ENCODE peak calls at places on chromosomes 5 and 9, in eight cellular contexts. One of them, this sample, is unnamed.

GRCh38 chr5:165029471-165029870 is 1524.1 kb downstream of the MAT2B start:
- DNase-seq in HEK293T: peak; percentile 32
- DNase-seq in activated CD8-positive, alpha-beta memory T cell treated with anti-CD3 and anti-CD28 coated beads, Interleukin-2, amount 10 ng/mL, durations not matched to agents 7 days and 5 days: no peak
- DNase-seq in fibroblast of mammary gland: peak; percentile 0
- DNase-seq in stimulated activated CD8-positive, alpha-beta memory T cell treated with anti-CD3 and anti-CD28 coated beads, Interleukin-15, amount 100 ng/mL, for 48 hours: no peak
- DNase-seq in NCI-H748 treated with DMSO at 0.1 percent for 48 hours: no peak
- DNase-seq in AML-193: peak; percentile 82
- DNase-seq in endothelial cell: peak; percentile 52
- DNase-seq in this sample: no peak

GRCh38 chr9:115456515-115456914 is 338.6 kb upstream of the TNC start:
- DNase-seq in AML-193: no peak
- DNase-seq in activated CD8-positive, alpha-beta memory T cell treated with anti-CD3 and anti-CD28 coated beads, Interleukin-2, amount 10 ng/mL, durations not matched to agents 7 days and 5 days: no peak
- DNase-seq in stimulated activated CD8-positive, alpha-beta memory T cell treated with anti-CD3 and anti-CD28 coated beads, Interleukin-15, amount 100 ng/mL, for 48 hours: no peak
- DNase-seq in NCI-H748 treated with DMSO at 0.1 percent for 48 hours: no peak
- DNase-seq in fibroblast of mammary gland: peak; percentile 71
- DNase-seq in endothelial cell: no peak
- DNase-seq in HEK293T: no peak
- DNase-seq in this sample: no peak

GRCh38 chr5:96045888-96046287 is 84.2 kb upstream of the ELL2 start:
- DNase-seq in activated CD8-positive, alpha-beta memory T cell treated with anti-CD3 and anti-CD28 coated beads, Interleukin-2, amount 10 ng/mL, durations not matched to agents 7 days and 5 days: no peak
- DNase-seq in endothelial cell: no peak
- DNase-seq in NCI-H748 treated with DMSO at 0.1 percent for 48 hours: no peak
- DNase-seq in stimulated activated CD8-positive, alpha-beta memory T cell treated with anti-CD3 and anti-CD28 coated beads, Interleukin-15, amount 100 ng/mL, for 48 hours: no peak
- DNase-seq in HEK293T: no peak
- DNase-seq in AML-193: no peak
- DNase-seq in fibroblast of mammary gland: no peak
- DNase-seq in this sample: no peak

GRCh38 chr5:59328801-59329296 is 564.7 kb downstream of the PDE4D start:
- DNase-seq in HEK293T: no peak
- DNase-seq in NCI-H748 treated with DMSO at 0.1 percent for 48 hours: no peak
- DNase-seq in fibroblast of mammary gland: peak; percentile 59
- DNase-seq in endothelial cell: no peak
- DNase-seq in activated CD8-positive, alpha-beta memory T cell treated with anti-CD3 and anti-CD28 coated beads, Interleukin-2, amount 10 ng/mL, durations not matched to agents 7 days and 5 days: no peak
- DNase-seq in AML-193: no peak
- DNase-seq in stimulated activated CD8-positive, alpha-beta memory T cell treated with anti-CD3 and anti-CD28 coated beads, Interleukin-15, amount 100 ng/mL, for 48 hours: no peak
- DNase-seq in this sample: peak; percentile 38

GRCh38 chr5:122478741-122479459 is 166.9 kb downstream of the SNCAIP start:
- DNase-seq in fibroblast of mammary gland: peak; percentile 7
- DNase-seq in NCI-H748 treated with DMSO at 0.1 percent for 48 hours: no peak
- DNase-seq in HEK293T: peak; percentile 26
- DNase-seq in stimulated activated CD8-positive, alpha-beta memory T cell treated with anti-CD3 and anti-CD28 coated beads, Interleukin-15, amount 100 ng/mL, for 48 hours: no peak
- DNase-seq in activated CD8-positive, alpha-beta memory T cell treated with anti-CD3 and anti-CD28 coated beads, Interleukin-2, amount 10 ng/mL, durations not matched to agents 7 days and 5 days: no peak
- DNase-seq in AML-193: no peak
- DNase-seq in endothelial cell: no peak
- DNase-seq in this sample: peak; percentile 20

GRCh38 chr5:95731571-95732554 is 727 bp downstream of the RHOBTB3 start:
- DNase-seq in AML-193: peak; percentile 24
- DNase-seq in fibroblast of mammary gland: peak; percentile 44
- DNase-seq in NCI-H748 treated with DMSO at 0.1 percent for 48 hours: peak; percentile 26
- DNase-seq in endothelial cell: peak; percentile 37
- DNase-seq in stimulated activated CD8-positive, alpha-beta memory T cell treated with anti-CD3 and anti-CD28 coated beads, Interleukin-15, amount 100 ng/mL, for 48 hours: peak; percentile 13
- DNase-seq in activated CD8-positive, alpha-beta memory T cell treated with anti-CD3 and anti-CD28 coated beads, Interleukin-2, amount 10 ng/mL, durations not matched to agents 7 days and 5 days: no peak
- DNase-seq in HEK293T: peak; percentile 54
- DNase-seq in this sample: peak; percentile 49

GRCh38 chr9:82598254-82599039 is 464.5 kb downstream of the RASEF start:
- DNase-seq in HEK293T: no peak
- DNase-seq in activated CD8-positive, alpha-beta memory T cell treated with anti-CD3 and anti-CD28 coated beads, Interleukin-2, amount 10 ng/mL, durations not matched to agents 7 days and 5 days: no peak
- DNase-seq in NCI-H748 treated with DMSO at 0.1 percent for 48 hours: peak; percentile 56
- DNase-seq in endothelial cell: no peak
- DNase-seq in AML-193: no peak
- DNase-seq in stimulated activated CD8-positive, alpha-beta memory T cell treated with anti-CD3 and anti-CD28 coated beads, Interleukin-15, amount 100 ng/mL, for 48 hours: no peak
- DNase-seq in fibroblast of mammary gland: no peak
- DNase-seq in this sample: no peak

GRCh38 chr9:89542461-89543021 is 44.6 kb upstream of the SEMA4D start:
- DNase-seq in activated CD8-positive, alpha-beta memory T cell treated with anti-CD3 and anti-CD28 coated beads, Interleukin-2, amount 10 ng/mL, durations not matched to agents 7 days and 5 days: no peak
- DNase-seq in stimulated activated CD8-positive, alpha-beta memory T cell treated with anti-CD3 and anti-CD28 coated beads, Interleukin-15, amount 100 ng/mL, for 48 hours: no peak
- DNase-seq in AML-193: no peak
- DNase-seq in fibroblast of mammary gland: no peak
- DNase-seq in NCI-H748 treated with DMSO at 0.1 percent for 48 hours: no peak
- DNase-seq in endothelial cell: no peak
- DNase-seq in HEK293T: no peak
- DNase-seq in this sample: no peak

GRCh38 chr9:93317495-93318094 is 133.7 kb downstream of the WNK2 start:
- DNase-seq in endothelial cell: no peak
- DNase-seq in AML-193: no peak
- DNase-seq in activated CD8-positive, alpha-beta memory T cell treated with anti-CD3 and anti-CD28 coated beads, Interleukin-2, amount 10 ng/mL, durations not matched to agents 7 days and 5 days: peak; percentile 41
- DNase-seq in HEK293T: no peak
- DNase-seq in stimulated activated CD8-positive, alpha-beta memory T cell treated with anti-CD3 and anti-CD28 coated beads, Interleukin-15, amount 100 ng/mL, for 48 hours: no peak
- DNase-seq in fibroblast of mammary gland: no peak
- DNase-seq in NCI-H748 treated with DMSO at 0.1 percent for 48 hours: no peak
- DNase-seq in this sample: no peak

GRCh38 chr5:132053483-132053882 is 7.0 kb upstream of the IL3 start:
- DNase-seq in activated CD8-positive, alpha-beta memory T cell treated with anti-CD3 and anti-CD28 coated beads, Interleukin-2, amount 10 ng/mL, durations not matched to agents 7 days and 5 days: no peak
- DNase-seq in NCI-H748 treated with DMSO at 0.1 percent for 48 hours: no peak
- DNase-seq in fibroblast of mammary gland: no peak
- DNase-seq in stimulated activated CD8-positive, alpha-beta memory T cell treated with anti-CD3 and anti-CD28 coated beads, Interleukin-15, amount 100 ng/mL, for 48 hours: no peak
- DNase-seq in endothelial cell: no peak
- DNase-seq in AML-193: no peak
- DNase-seq in HEK293T: no peak
- DNase-seq in this sample: no peak

GRCh38 chr5:112366987-112367386 is 52.1 kb downstream of the EPB41L4A start:
- DNase-seq in endothelial cell: no peak
- DNase-seq in activated CD8-positive, alpha-beta memory T cell treated with anti-CD3 and anti-CD28 coated beads, Interleukin-2, amount 10 ng/mL, durations not matched to agents 7 days and 5 days: no peak
- DNase-seq in AML-193: no peak
- DNase-seq in stimulated activated CD8-positive, alpha-beta memory T cell treated with anti-CD3 and anti-CD28 coated beads, Interleukin-15, amount 100 ng/mL, for 48 hours: no peak
- DNase-seq in NCI-H748 treated with DMSO at 0.1 percent for 48 hours: no peak
- DNase-seq in fibroblast of mammary gland: no peak
- DNase-seq in HEK293T: peak; percentile 52
- DNase-seq in this sample: no peak

This sample was measured in cardiac fibroblast.